ENCODE peak calls at places on chromosomes 4 and X, in nine cellular contexts. E is body of pancreas, G is NB4, P is GM12891, J is ovary, A is adrenal gland, L is lower leg skin, D is testis, Y is uterus. R is an unnamed sample.

GRCh38 chr4:55068522-55068921 is 56.9 kb downstream of the KDR start:
- DNase-seq in E (no peak), G (no peak), P (no peak), J (no peak), A (no peak), L (no peak), D (no peak), Y (no peak), R (no peak)

GRCh38 chr4:145982791-145983190 is 44.2 kb upstream of the ZNF827 start:
- DNase-seq in E (no peak), G (no peak), P (no peak), J (no peak), A (no peak), L (no peak), D (no peak), Y (no peak), R (no peak)

GRCh38 chr4:171573181-171573580 is 240.0 kb upstream of the GALNTL6 start:
- DNase-seq in E (no peak), G (no peak), P (no peak), J (no peak), A (no peak), L (no peak), D (no peak), Y (no peak), R (no peak)

GRCh38 chr4:176404591-176404990 is 84.8 kb downstream of the SPCS3 start:
- DNase-seq in E (no peak), G (no peak), P (no peak), J (no peak), A (no peak), L (no peak), D (no peak), Y (no peak), R (no peak)

GRCh38 chrX:17414839-17415238 is 39.8 kb downstream of the NHS start:
- DNase-seq in E (peak), G (no peak), P (no peak), J (no peak), A (peak), L (no peak), D (peak), Y (no peak), R (no peak)

GRCh38 chr4:54099959-54100606 is at the start of gene GSX2:
- DNase-seq in E (no peak), G (no peak), P (no peak), J (peak), A (no peak), L (no peak), D (no peak), Y (no peak), R (no peak)

GRCh38 chrX:69153060-69153730 is 12.1 kb downstream of the PJA1 start:
- DNase-seq in E (no peak), G (peak), P (no peak), J (no peak), A (peak), L (no peak), D (peak), Y (peak), R (no peak)

GRCh38 chrX:133214316-133214715 is 3.8 kb downstream of the TFDP3 start:
- DNase-seq in E (no peak), G (no peak), P (no peak), J (no peak), A (no peak), L (no peak), D (no peak), Y (no peak), R (no peak)

GRCh38 chr4:86441175-86441960 is 81.5 kb upstream of the MAPK10 start:
- DNase-seq in E (no peak), G (no peak), P (no peak), J (no peak), A (no peak), L (no peak), D (no peak), Y (no peak), R (peak)

GRCh38 chr4:139595989-139596679 is 40.1 kb upstream of the SETD7 start:
- DNase-seq in E (no peak), G (peak), P (no peak), J (no peak), A (no peak), L (peak), D (no peak), Y (no peak), R (no peak)

GRCh38 chrX:47515941-47516649 is 33.1 kb upstream of the ZNF41 start:
- DNase-seq in E (no peak), G (peak), P (no peak), J (no peak), A (no peak), L (no peak), D (no peak), Y (no peak), R (no peak)

GRCh38 chrX:74104356-74105065 is 199.5 kb upstream of the ZCCHC13 start:
- DNase-seq in E (no peak), G (no peak), P (no peak), J (no peak), A (no peak), L (no peak), D (no peak), Y (no peak), R (peak)

GRCh38 chr4:663046-663437 is 11.0 kb downstream of the ATP5ME start:
- DNase-seq in E (no peak), G (no peak), P (no peak), J (peak), A (no peak), L (no peak), D (no peak), Y (no peak), R (no peak)

GRCh38 chr4:107825072-107825789 is 499 bp downstream of the SGMS2 start:
- DNase-seq in E (peak), G (no peak), P (no peak), J (no peak), A (peak), L (no peak), D (peak), Y (peak), R (no peak)

GRCh38 chr4:107823870-107824366 is 814 bp upstream of the SGMS2 start:
- DNase-seq in E (no peak), G (no peak), P (no peak), J (no peak), A (no peak), L (no peak), D (no peak), Y (no peak), R (no peak)

GRCh38 chr4:107828315-107828714 is 3.6 kb downstream of the SGMS2 start:
- DNase-seq in E (no peak), G (no peak), P (no peak), J (no peak), A (no peak), L (no peak), D (no peak), Y (no peak), R (no peak)

GRCh38 chr4:107826427-107826980 is 1.8 kb downstream of the SGMS2 start:
- DNase-seq in E (peak), G (no peak), P (no peak), J (no peak), A (no peak), L (no peak), D (no peak), Y (no peak), R (no peak)

GRCh38 chr4:107824367-107825071 is at the start of gene SGMS2:
- DNase-seq in E (peak), G (peak), P (peak), J (peak), A (peak), L (peak), D (peak), Y (peak), R (peak)
- TF ChIP-seq POLR2A in E (peak), G (no peak), P (no peak), J (peak), A (peak), L (no peak), D (no peak), Y (peak), R (peak)

GRCh38 chr4:170026253-170026991 is at the start of gene MFAP3L:
- DNase-seq in E (peak), G (peak), P (peak), J (peak), A (peak), L (peak), D (peak), Y (peak), R (peak)
- TF ChIP-seq POLR2A in E (peak), G (peak), P (no peak), J (peak), A (peak), L (no peak), D (no peak), Y (no peak), R (peak)

GRCh38 chr4:8158710-8159521 is at the start of gene ABLIM2:
- DNase-seq in E (peak), G (peak), P (peak), J (peak), A (peak), L (peak), D (peak), Y (peak), R (peak)
- TF ChIP-seq POLR2A in E (peak), G (no peak), P (no peak), J (peak), A (peak), L (no peak), D (no peak), Y (peak), R (peak)

DNA sequence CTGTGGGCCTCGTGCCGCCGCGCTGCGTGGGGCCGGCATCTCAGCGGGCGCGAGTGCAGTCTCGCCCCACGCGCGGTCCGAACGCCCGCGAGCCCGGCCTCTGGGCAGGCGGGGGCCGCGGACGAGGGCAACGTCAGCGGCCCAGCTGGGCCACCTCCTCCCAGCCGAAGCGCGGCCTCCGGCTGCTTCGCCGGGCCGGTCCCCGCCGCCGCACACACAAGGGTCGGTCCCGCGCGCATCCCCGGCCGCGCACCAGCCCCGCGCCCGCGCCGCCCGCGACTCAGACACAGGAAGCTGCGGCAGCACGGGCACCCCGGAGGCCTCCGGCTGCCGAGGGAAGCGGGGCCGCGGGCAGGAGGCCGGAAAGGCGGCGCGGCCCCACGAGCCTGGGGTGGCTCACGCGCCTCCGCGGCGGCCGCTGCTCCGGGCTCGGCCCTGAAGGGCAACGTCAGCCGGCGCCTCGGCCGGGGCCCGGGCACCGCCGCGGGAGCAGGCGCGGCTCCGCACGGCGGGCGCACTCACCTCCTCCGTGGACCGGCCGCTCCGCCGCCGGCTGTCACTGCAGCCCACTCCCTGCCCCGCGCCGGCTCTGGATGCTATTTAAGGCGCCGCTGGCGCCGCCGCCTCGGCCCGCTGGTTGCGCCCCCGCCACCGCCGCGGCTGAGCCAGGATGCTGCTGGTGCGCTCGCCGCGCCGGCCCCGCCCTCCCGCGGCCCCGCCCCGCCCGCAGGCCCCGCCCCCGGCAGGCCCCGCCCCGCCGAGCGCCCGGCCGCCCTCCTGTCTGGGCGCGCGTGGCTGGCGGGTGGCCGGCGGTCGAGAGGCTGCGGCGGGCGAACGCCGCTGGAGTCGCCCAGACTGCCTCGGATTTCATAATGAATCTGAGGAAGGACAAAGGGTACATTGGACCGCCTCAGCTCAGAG is at the start of gene ACSL1:
- DNase-seq in E (peak), G (peak), P (peak), J (peak), A (peak), L (peak), D (peak), Y (peak), R (peak)
- TF ChIP-seq POLR2A in E (peak), G (peak), P (peak), J (no peak), A (peak), L (no peak), D (peak), Y (peak), R (peak)

DNA sequence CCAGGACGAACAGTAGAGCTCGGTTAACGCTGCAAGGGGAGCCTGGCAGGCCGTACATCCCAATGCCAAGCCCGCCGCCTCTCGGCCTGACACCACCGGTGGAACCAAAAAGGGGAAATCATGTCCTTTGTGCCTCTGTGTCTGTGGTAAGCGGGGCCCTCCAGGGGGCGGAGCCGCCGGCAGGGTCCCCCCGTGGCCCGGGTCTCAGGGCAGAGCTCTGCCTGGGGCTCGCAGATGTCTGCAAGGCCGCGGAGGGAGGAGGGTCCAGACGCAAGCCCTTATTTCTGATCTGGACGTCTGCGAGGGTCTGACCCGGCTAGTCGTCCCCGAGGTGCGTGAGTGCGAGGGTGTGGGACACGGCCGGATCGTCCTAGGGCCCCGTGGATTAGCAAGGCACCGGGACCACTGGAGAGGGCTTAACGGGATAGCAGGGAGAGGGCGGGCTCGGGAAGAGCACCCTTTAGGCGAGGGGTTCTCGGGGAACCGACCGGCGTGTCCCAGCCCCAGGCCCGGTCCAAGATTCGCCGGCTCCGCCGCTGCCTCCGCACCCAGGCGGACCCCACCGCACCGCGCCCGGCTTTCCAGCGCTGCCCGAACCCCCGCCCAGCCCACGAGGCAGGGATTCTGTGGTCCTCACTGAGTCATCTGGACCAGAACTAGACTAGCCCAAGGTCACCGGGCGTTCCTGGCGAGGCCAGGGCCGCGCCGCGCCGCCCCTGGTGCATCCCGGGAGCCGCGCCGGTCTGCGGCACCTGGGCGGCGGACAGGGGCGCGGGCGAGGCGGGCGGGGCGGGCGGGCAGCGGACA is 858 bp upstream of the FAM193A start:
- DNase-seq in E (no peak), G (peak), P (no peak), J (no peak), A (peak), L (peak), D (peak), Y (no peak), R (peak)
- TF ChIP-seq POLR2A in E (peak), G (peak), P (no peak), J (peak), A (no peak), L (no peak), D (no peak), Y (no peak), R (no peak)

GRCh38 chr4:142434519-142435224 is 411.4 kb downstream of the INPP4B start:
- DNase-seq in E (no peak), G (no peak), P (no peak), J (no peak), A (no peak), L (no peak), D (no peak), Y (no peak), R (no peak)
- TF ChIP-seq POLR2A in E (no peak), G (no peak), P (no peak), J (no peak), A (no peak), L (no peak), D (no peak), Y (no peak), R (no peak)

GRCh38 chr4:88613417-88613875 is 21.2 kb downstream of the HERC3 start:
- DNase-seq in E (no peak), G (peak), P (no peak), J (no peak), A (no peak), L (no peak), D (no peak), Y (no peak), R (no peak)
- TF ChIP-seq POLR2A in E (no peak), G (no peak), P (no peak), J (no peak), A (no peak), L (no peak), D (no peak), Y (no peak), R (no peak)

GRCh38 chr4:38782452-38783108 is at the start of gene TLR10:
- DNase-seq in E (peak), G (peak), P (no peak), J (no peak), A (peak), L (peak), D (peak), Y (peak), R (no peak)
- TF ChIP-seq POLR2A in E (no peak), G (no peak), P (peak), J (no peak), A (no peak), L (no peak), D (no peak), Y (no peak), R (no peak)

GRCh38 chrX:48597353-48598264 is at the start of gene WDR13:
- DNase-seq in E (peak), G (peak), P (peak), J (peak), A (peak), L (peak), D (peak), Y (peak), R (peak)
- TF ChIP-seq POLR2A in E (peak), G (peak), P (peak), J (peak), A (peak), L (no peak), D (no peak), Y (peak), R (peak)

R was measured in H54.